ENCODE peak calls at places on chromosomes 3 and 15, in four cellular contexts. S is IMR-90, X is A549, F is K562. B is an unnamed sample.

GRCh38 chr3:110352841-110353595 is 718.6 kb upstream of the NECTIN3 start:
- DNase-seq in F (no peak), X (no peak), S (peak), B (no peak)

GRCh38 chr15:38895326-38896282 is 331.0 kb upstream of the RASGRP1 start:
- DNase-seq in X (no peak), F (no peak), S (peak), B (no peak)

GRCh38 chr3:196774191-196774820 is 34.6 kb downstream of the PAK2 start:
- DNase-seq in S (no peak), F (no peak), X (no peak), B (peak)

GRCh38 chr3:126083913-126084514 is at the start of gene SLC41A3:
- DNase-seq in X (peak), F (peak), S (peak), B (peak)

GRCh38 chr3:179962617-179963387 is 73.9 kb downstream of the PEX5L start:
- DNase-seq in F (no peak), X (no peak), S (no peak), B (no peak)

GRCh38 chr3:102736961-102737304 is 302.1 kb downstream of the ZPLD1 start:
- DNase-seq in X (no peak), F (no peak), S (no peak), B (no peak)

GRCh38 chr15:25248583-25249235 is 190.1 kb downstream of the UBE3A start:
- DNase-seq in X (no peak), F (no peak), S (no peak), B (no peak)

GRCh38 chr3:183244219-183244618 is 8.8 kb upstream of the B3GNT5 start:
- DNase-seq in F (no peak), X (no peak), S (no peak), B (no peak)

GRCh38 chr15:27796405-27797085 is 302.6 kb downstream of the OCA2 start:
- DNase-seq in X (no peak), S (no peak), F (no peak), B (no peak)

GRCh38 chr15:25766421-25766820 is 96.7 kb downstream of the ATP10A start:
- DNase-seq in S (no peak), X (no peak), F (no peak), B (no peak)

GRCh38 chr15:77014137-77015081 is 19.5 kb downstream of the PSTPIP1 start:
- DNase-seq in F (no peak), X (no peak), S (no peak), B (no peak)

GRCh38 chr3:49158108-49158709 is 7.9 kb downstream of the CCDC71 start:
- DNase-seq in X (no peak), F (no peak), S (no peak), B (peak)

GRCh38 chr15:55084216-55084615 is 112.5 kb downstream of the RSL24D1 start:
- DNase-seq in X (no peak), F (no peak), S (no peak), B (no peak)

GRCh38 chr15:35439291-35439690 is 106.7 kb downstream of the DPH6 start:
- DNase-seq in S (peak), X (no peak), F (no peak), B (no peak)

GRCh38 chr15:35440265-35440664 is 105.7 kb downstream of the DPH6 start:
- DNase-seq in F (no peak), X (no peak), S (no peak), B (no peak)

GRCh38 chr15:35442734-35443133 is 103.2 kb downstream of the DPH6 start:
- DNase-seq in F (no peak), X (no peak), S (no peak), B (no peak)

GRCh38 chr15:35436422-35436821 is 109.5 kb downstream of the DPH6 start:
- DNase-seq in F (no peak), X (no peak), S (no peak), B (no peak)

DNA sequence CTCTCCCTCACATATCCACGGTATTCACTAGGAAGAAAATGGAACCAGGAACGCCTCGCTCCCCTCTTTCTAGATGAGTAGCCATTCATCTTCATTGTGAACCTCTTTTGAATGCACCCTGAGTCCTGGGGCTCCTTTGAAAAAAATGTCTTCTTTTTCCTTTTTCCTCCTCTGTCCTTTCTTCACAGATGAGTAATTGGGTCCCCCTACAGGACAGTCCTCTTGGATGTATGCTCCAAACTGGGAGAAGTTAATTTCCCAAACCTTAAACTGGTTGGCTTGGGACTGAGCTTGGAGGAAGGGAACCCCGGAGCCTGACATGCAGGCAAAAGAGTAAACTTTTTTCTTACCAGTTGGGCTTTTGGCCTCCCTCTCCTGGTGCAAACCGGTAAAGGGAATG is 108.8 kb downstream of the DPH6 start:
- DNase-seq in S (peak), F (no peak), X (no peak), B (no peak)
- TF ChIP-seq SMC3 in S (no peak), F (no peak), X (no peak), B (no peak)

GRCh38 chr3:138405486-138405885 is 28.9 kb upstream of the ESYT3 start:
- DNase-seq in X (no peak), S (no peak), F (no peak), B (no peak)
- TF ChIP-seq MAFK in X (no peak), S (no peak), F (no peak), B (no peak)

GRCh38 chr3:99848433-99848832 is 30.8 kb downstream of the CMSS1 start:
- DNase-seq in X (no peak), S (no peak), F (no peak), B (no peak)

GRCh38 chr3:99843590-99844260 is 26.1 kb downstream of the CMSS1 start:
- DNase-seq in F (no peak), S (no peak), X (no peak), B (no peak)

GRCh38 chr3:99845335-99845734 is 27.7 kb downstream of the CMSS1 start:
- DNase-seq in X (no peak), S (no peak), F (no peak), B (no peak)

GRCh38 chr3:99845999-99846398 is 28.3 kb downstream of the CMSS1 start:
- DNase-seq in F (no peak), X (no peak), S (no peak), B (no peak)

GRCh38 chr3:99846472-99846871 is 28.8 kb downstream of the CMSS1 start:
- DNase-seq in S (peak), X (no peak), F (no peak), B (peak)
- TF ChIP-seq SMC3 in S (no peak), X (no peak), F (no peak), B (no peak)

DNA sequence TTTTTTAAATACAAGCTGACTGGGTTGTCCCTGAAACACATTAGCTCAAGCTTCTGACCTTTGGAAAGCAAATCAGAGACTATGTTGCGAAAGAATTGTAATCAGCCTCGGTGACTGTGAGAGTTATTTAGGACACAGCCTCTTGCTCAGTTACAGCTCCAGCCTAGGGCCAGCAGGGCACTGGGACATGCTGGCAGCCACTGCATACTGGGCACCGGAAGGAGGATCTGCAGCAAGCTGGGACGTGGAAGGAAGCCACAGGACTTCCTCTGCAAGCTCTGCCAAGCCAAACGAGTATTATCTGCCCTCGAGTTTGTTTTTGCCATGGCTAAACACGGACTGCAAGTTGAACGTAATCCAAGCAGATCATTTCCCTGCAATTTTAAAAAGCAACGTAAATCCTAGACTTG is 24.4 kb upstream of the COPG1 start:
- DNase-seq in S (peak), X (peak), F (no peak), B (peak)
- TF ChIP-seq MAFK in S (no peak), X (no peak), F (no peak), B (no peak)

DNA sequence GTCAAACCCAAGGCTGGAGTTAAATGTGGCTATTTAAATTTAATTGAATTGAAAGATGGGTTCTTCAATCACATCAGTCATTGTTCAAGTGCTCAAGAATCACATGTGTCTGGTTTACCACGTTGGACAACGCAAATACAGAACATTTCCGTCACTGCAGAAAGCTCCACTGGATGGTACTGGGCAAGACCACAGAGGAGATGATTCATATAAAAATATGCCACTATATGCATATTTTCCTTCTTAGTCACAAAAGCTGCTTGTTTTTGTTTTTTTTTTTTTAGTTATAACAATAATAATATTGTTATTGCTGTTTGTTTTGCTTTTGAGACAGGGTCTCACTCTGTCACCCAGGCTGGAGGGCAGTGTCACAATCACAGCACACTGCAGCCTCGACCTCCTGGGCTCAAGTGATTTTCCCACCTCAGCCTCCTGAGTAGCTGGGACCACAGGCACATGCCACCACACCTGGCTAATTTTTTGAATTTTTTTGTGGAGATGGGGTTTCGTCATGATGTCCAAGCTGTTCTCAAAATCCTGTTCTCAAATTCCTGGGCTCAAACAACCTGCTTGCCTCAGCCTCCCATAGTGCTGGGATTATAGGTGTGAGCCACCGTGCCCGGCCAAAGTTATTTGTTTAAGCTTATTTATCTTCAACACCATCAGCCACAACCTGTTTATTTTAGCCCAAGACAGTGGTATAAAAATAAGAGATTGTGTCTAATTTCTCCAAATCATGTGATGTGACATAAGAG is 19.4 kb downstream of the RTP3 start:
- DNase-seq in S (peak), F (no peak), X (no peak), B (no peak)
- TF ChIP-seq SMC3 in S (no peak), F (no peak), X (no peak), B (no peak)

DNA sequence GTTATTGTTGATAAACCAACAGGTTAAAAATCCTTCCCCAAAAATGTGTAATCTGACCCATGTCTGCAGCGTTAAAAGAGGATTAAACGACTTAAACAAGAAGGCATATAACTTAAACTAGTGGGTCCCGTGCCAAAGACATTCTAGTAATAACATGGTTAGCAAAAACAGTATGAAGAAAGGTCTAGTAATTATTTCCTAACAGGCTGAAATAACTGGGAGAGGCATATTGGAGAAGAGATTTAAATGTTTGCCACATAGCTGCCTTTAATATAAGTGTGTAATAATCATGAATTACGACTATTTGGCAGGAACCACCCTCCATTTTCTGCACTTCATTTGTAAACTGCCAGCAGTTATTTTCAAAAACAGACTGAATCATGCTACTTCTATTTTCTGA is 67.7 kb upstream of the CSPG5 start:
- DNase-seq in F (no peak), X (no peak), S (peak), B (no peak)
- TF ChIP-seq MAFK in F (no peak), X (no peak), S (no peak), B (no peak)